ENCODE peak calls at places on chromosomes 7 and 10, in five cellular contexts. D, M, K, H and C are unnamed samples.
A peak's percentile ranks its signal among the peaks of the same experiment; 100 is the strongest.

GRCh38 chr7:93044147-93044810 is 73.5 kb downstream of the SAMD9 start:
- DNase-seq in D (no peak), M (no peak), K (no peak), H (no peak), C (no peak)

GRCh38 chr7:879706-880105 is 3.4 kb downstream of the GET4 start:
- DNase-seq in D (no peak), M (no peak), K (no peak), H (peak; percentile 25), C (no peak)

GRCh38 chr7:4739528-4739992 is 35.9 kb upstream of the AP5Z1 start:
- DNase-seq in D (peak; percentile 33), M (no peak), K (peak; percentile 50), H (peak; percentile 76), C (peak; percentile 49)

GRCh38 chr10:71052261-71052660 is 160.1 kb upstream of the UNC5B start:
- DNase-seq in D (no peak), M (no peak), K (no peak), H (peak; percentile 50), C (no peak)

GRCh38 chr10:63157845-63158624 is 24.9 kb downstream of the NRBF2 start:
- DNase-seq in D (no peak), M (peak; percentile 89), K (peak; percentile 44), H (no peak), C (no peak)

GRCh38 chr10:69486922-69487730 is 35.9 kb downstream of the TSPAN15 start:
- DNase-seq in D (no peak), M (no peak), K (no peak), H (peak; percentile 62), C (no peak)

GRCh38 chr10:79347226-79347893 is at the start of gene PPIF:
- DNase-seq in D (peak; percentile 87), M (peak; percentile 92), K (peak; percentile 90), H (peak; percentile 98), C (peak; percentile 96)

GRCh38 chr7:131897016-131897789 is 340.8 kb upstream of the PODXL start:
- DNase-seq in D (no peak), M (peak; percentile 85), K (no peak), H (no peak), C (no peak)

GRCh38 chr7:55476071-55476803 is 96.1 kb downstream of the VOPP1 start:
- DNase-seq in D (peak; percentile 61), M (no peak), K (peak; percentile 42), H (no peak), C (no peak)

GRCh38 chr10:92590623-92591549 is 2.0 kb upstream of the KIF11 start:
- DNase-seq in D (no peak), M (peak; percentile 86), K (peak; percentile 25), H (peak; percentile 71), C (peak; percentile 31)

GRCh38 chr7:158810846-158811245 is 18.5 kb downstream of the ESYT2 start:
- DNase-seq in D (no peak), M (no peak), K (no peak), H (no peak), C (no peak)

GRCh38 chr10:89915021-89915420 is 213.6 kb downstream of the KIF20B start:
- DNase-seq in D (no peak), M (no peak), K (no peak), H (no peak), C (no peak)

GRCh38 chr10:119947325-119947724 is 54.8 kb downstream of the SEC23IP start:
- DNase-seq in D (no peak), M (peak; percentile 3), K (no peak), H (no peak), C (no peak)

GRCh38 chr10:79446451-79447020 is 1.1 kb upstream of the ZCCHC24 start:
- DNase-seq in D (peak; percentile 40), M (peak; percentile 95), K (no peak), H (peak; percentile 94), C (peak; percentile 79)

GRCh38 chr10:10872706-10873276 is 144.9 kb upstream of the CELF2 start:
- DNase-seq in D (no peak), M (no peak), K (no peak), H (no peak), C (no peak)

GRCh38 chr10:112949875-112950507 is at the start of gene TCF7L2:
- DNase-seq in D (peak; percentile 88), M (peak; percentile 99), K (peak; percentile 50), H (peak; percentile 98), C (peak; percentile 98)

GRCh38 chr7:46150202-46150601 is 229.1 kb upstream of the IGFBP3 start:
- DNase-seq in D (no peak), M (no peak), K (no peak), H (no peak), C (no peak)

GRCh38 chr7:5677538-5678294 is 103.7 kb downstream of the RNF216 start:
- DNase-seq in D (peak; percentile 35), M (peak; percentile 74), K (peak; percentile 73), H (peak; percentile 82), C (peak; percentile 63)

GRCh38 chr7:1883031-1883761 is 213.1 kb downstream of the ELFN1 start:
- DNase-seq in D (no peak), M (no peak), K (no peak), H (peak; percentile 31), C (no peak)

GRCh38 chr10:86599729-86600128 is 54.6 kb upstream of the OPN4 start:
- DNase-seq in D (no peak), M (no peak), K (no peak), H (no peak), C (no peak)

GRCh38 chr10:3528271-3528670 is 256.7 kb downstream of the KLF6 start:
- DNase-seq in D (no peak), M (no peak), K (no peak), H (no peak), C (no peak)

GRCh38 chr10:54620352-54620751 is 180.7 kb downstream of the PCDH15 start:
- DNase-seq in D (no peak), M (no peak), K (no peak), H (no peak), C (no peak)

GRCh38 chr10:70430489-70431445 is 10.7 kb downstream of the NODAL start:
- DNase-seq in D (no peak), M (no peak), K (no peak), H (peak; percentile 81), C (peak; percentile 34)